ENCODE peak calls at places on chromosomes 6 and 20, in ten cellular contexts. H, P, K, T, G, I, A, D, F and W are unnamed samples.

GRCh38 chr6:138468320-138469015 is 30.8 kb downstream of the NHSL1 start:
- DNase-seq in F (no peak), K (no peak), D (no peak), H (peak; percentile 76), I (no peak), P (peak; percentile 65), G (peak; percentile 77), T (no peak), A (no peak), W (no peak)

GRCh38 chr6:79233611-79234149 is 802 bp downstream of the HMGN3 start:
- DNase-seq in H (peak; percentile 89), K (peak; percentile 48), P (peak; percentile 87), T (peak; percentile 86), I (peak; percentile 87), A (peak; percentile 85), G (peak; percentile 95), F (peak; percentile 95), D (peak; percentile 40), W (peak; percentile 69)

GRCh38 chr6:121382467-121383121 is 48.3 kb upstream of the TBC1D32 start:
- DNase-seq in G (no peak), P (no peak), A (no peak), T (no peak), I (peak; percentile 95), H (peak; percentile 11), F (no peak), K (no peak), D (no peak), W (no peak)

GRCh38 chr6:116536216-116536621 is 9.3 kb downstream of the TRAPPC3L start:
- DNase-seq in F (no peak), I (peak; percentile 62), K (no peak), H (peak; percentile 86), P (peak; percentile 50), D (peak; percentile 20), A (no peak), G (peak; percentile 54), T (no peak), W (peak; percentile 40)

GRCh38 chr20:54151511-54152226 is 22.1 kb downstream of the CYP24A1 start:
- DNase-seq in H (no peak), T (no peak), G (no peak), K (no peak), P (no peak), D (no peak), I (no peak), A (no peak), F (no peak), W (no peak)

GRCh38 chr6:63644668-63645326 is 9.2 kb downstream of the PHF3 start:
- DNase-seq in F (peak; percentile 56), K (no peak), A (no peak), T (no peak), D (no peak), G (peak; percentile 48), H (peak; percentile 24), P (no peak), I (no peak), W (peak; percentile 48)

GRCh38 chr6:129280719-129281118 is 397.8 kb downstream of the LAMA2 start:
- DNase-seq in I (no peak), K (no peak), G (no peak), D (peak; percentile 10), H (no peak), P (no peak), A (no peak), F (no peak), T (no peak), W (no peak)

GRCh38 chr6:90184334-90185298 is 112.0 kb downstream of the BACH2 start:
- DNase-seq in H (peak; percentile 48), G (no peak), I (no peak), T (no peak), K (no peak), P (no peak), A (no peak), F (no peak), D (no peak), W (no peak)

GRCh38 chr6:14079433-14079832 is 38.1 kb upstream of the CD83 start:
- DNase-seq in D (no peak), A (no peak), P (no peak), G (peak; percentile 63), H (no peak), I (no peak), F (no peak), T (peak; percentile 30), K (no peak), W (peak; percentile 43)

GRCh38 chr6:116883005-116883404 is 6.0 kb downstream of the RFX6 start:
- DNase-seq in K (no peak), P (no peak), A (no peak), H (no peak), F (no peak), D (no peak), G (peak; percentile 75), T (no peak), I (no peak), W (no peak)

GRCh38 chr20:38935285-38935684 is 9.1 kb downstream of the FAM83D start:
- DNase-seq in A (no peak), G (peak; percentile 39), H (peak; percentile 59), T (no peak), P (peak; percentile 6), K (no peak), I (no peak), F (no peak), D (no peak), W (no peak)

GRCh38 chr20:36585410-36586125 is 12.2 kb downstream of the TGIF2 start:
- DNase-seq in A (no peak), D (no peak), H (peak; percentile 91), I (no peak), G (no peak), T (no peak), K (no peak), P (peak; percentile 65), F (peak; percentile 84), W (peak; percentile 71)

GRCh38 chr6:133741375-133741861 is 147.5 kb upstream of the TCF21 start:
- DNase-seq in H (no peak), F (no peak), I (no peak), A (no peak), D (no peak), G (peak; percentile 7), K (no peak), P (no peak), T (no peak), W (no peak)

GRCh38 chr6:168419569-168419968 is 21.4 kb upstream of the SMOC2 start:
- DNase-seq in I (no peak), G (no peak), H (no peak), K (no peak), P (no peak), D (no peak), F (peak; percentile 20), T (no peak), A (no peak), W (no peak)

GRCh38 chr6:31004285-31004684 is 6.0 kb upstream of the MUC22 start:
- DNase-seq in K (no peak), F (no peak), G (no peak), P (no peak), H (peak; percentile 22), D (no peak), A (peak; percentile 49), I (no peak), T (no peak), W (no peak)

GRCh38 chr6:100171533-100172321 is 177.7 kb upstream of the MCHR2 start:
- DNase-seq in H (no peak), A (no peak), F (no peak), P (no peak), D (no peak), T (no peak), G (peak; percentile 70), I (no peak), K (no peak), W (peak; percentile 83)

GRCh38 chr20:61166324-61166723 is 85.7 kb upstream of the CDH4 start:
- DNase-seq in P (peak; percentile 23), I (no peak), F (no peak), H (peak; percentile 76), D (no peak), K (no peak), A (no peak), G (peak; percentile 19), T (no peak), W (peak; percentile 13)

GRCh38 chr20:21173496-21174025 is 47.7 kb downstream of the KIZ start:
- DNase-seq in G (peak; percentile 11), T (no peak), A (no peak), D (no peak), I (no peak), H (no peak), P (no peak), K (no peak), F (no peak), W (no peak)

GRCh38 chr20:35561268-35561667 is 19.4 kb downstream of the ERGIC3 start:
- DNase-seq in T (no peak), I (peak; percentile 46), G (peak; percentile 81), K (no peak), F (peak; percentile 87), P (peak; percentile 68), D (no peak), A (no peak), H (peak; percentile 83), W (peak; percentile 28)

GRCh38 chr20:54345301-54345724 is 130.1 kb upstream of the DOK5 start:
- DNase-seq in D (no peak), I (no peak), H (no peak), K (no peak), T (no peak), G (peak; percentile 80), F (no peak), P (peak; percentile 70), A (no peak), W (peak; percentile 82)

GRCh38 chr20:60857708-60858107 is 394.4 kb upstream of the CDH4 start:
- DNase-seq in A (no peak), H (peak; percentile 65), D (no peak), T (no peak), G (peak; percentile 76), P (peak; percentile 33), F (no peak), I (no peak), K (no peak), W (peak; percentile 37)

GRCh38 chr6:72182337-72183246 is 296.2 kb downstream of the RIMS1 start:
- DNase-seq in F (peak; percentile 89), P (peak; percentile 6), T (peak; percentile 30), D (no peak), I (peak; percentile 56), K (no peak), A (no peak), H (peak; percentile 45), G (peak; percentile 12), W (peak; percentile 5)

GRCh38 chr20:16007978-16008377 is 565.3 kb downstream of the KIF16B start:
- DNase-seq in I (no peak), T (no peak), D (no peak), P (no peak), K (no peak), A (no peak), G (no peak), F (no peak), H (peak; percentile 7), W (no peak)